ENCODE peak calls at places on chromosomes 12 and 14, in six cellular contexts. C, L, S, E, Y and N are unnamed samples.

GRCh38 chr12:66329941-66330340 is 27.6 kb downstream of the HELB start:
- DNase-seq in Y (no peak), S (no peak), C (no peak), E (no peak), L (no peak), N (no peak)

GRCh38 chr12:53489242-53489915 is 9.9 kb downstream of the MAP3K12 start:
- DNase-seq in C (no peak), Y (no peak), L (no peak), S (no peak), E (no peak), N (no peak)

GRCh38 chr14:21498540-21499526 is 12.3 kb downstream of the METTL3 start:
- DNase-seq in L (no peak), E (no peak), Y (peak; percentile 62), C (peak; percentile 46), S (peak; percentile 39), N (no peak)

GRCh38 chr14:26478967-26479366 is 118.9 kb downstream of the NOVA1 start:
- DNase-seq in S (no peak), Y (no peak), L (no peak), C (no peak), E (no peak), N (no peak)

GRCh38 chr14:55749201-55749812 is 169.3 kb downstream of the KTN1 start:
- DNase-seq in Y (peak; percentile 71), L (no peak), E (no peak), C (no peak), S (no peak), N (no peak)

GRCh38 chr14:93712838-93713724 is 75.2 kb downstream of the PRIMA1 start:
- DNase-seq in C (no peak), Y (no peak), L (no peak), E (no peak), S (no peak), N (no peak)

GRCh38 chr12:49507139-49507538 is 31.7 kb upstream of the KCNH3 start:
- DNase-seq in L (no peak), C (no peak), Y (no peak), E (no peak), S (peak; percentile 95), N (no peak)

GRCh38 chr12:508795-509194 is 49.1 kb downstream of the B4GALNT3 start:
- DNase-seq in L (no peak), S (no peak), Y (no peak), E (peak; percentile 57), C (no peak), N (no peak)

GRCh38 chr12:107549786-107550480 is 135.7 kb upstream of the PWP1 start:
- DNase-seq in C (no peak), E (no peak), Y (no peak), S (no peak), L (no peak), N (no peak)

GRCh38 chr12:52316290-52316689 is 4.9 kb downstream of the KRT83 start:
- DNase-seq in Y (no peak), S (no peak), L (no peak), C (no peak), E (no peak), N (no peak)

GRCh38 chr12:46365951-46366379 is 6.6 kb downstream of the SLC38A2 start:
- DNase-seq in S (no peak), Y (no peak), E (no peak), C (no peak), L (no peak), N (no peak)

GRCh38 chr14:104400355-104400754 is 179.2 kb upstream of the C14orf180 start:
- DNase-seq in S (no peak), E (no peak), Y (no peak), L (no peak), C (no peak), N (peak; percentile 56)

GRCh38 chr14:54625158-54625557 is 58.2 kb downstream of the SAMD4A start:
- DNase-seq in C (no peak), Y (peak; percentile 7), S (no peak), L (no peak), E (no peak), N (no peak)

GRCh38 chr12:55736780-55737580 is 5.9 kb upstream of the GDF11 start:
- DNase-seq in C (peak; percentile 59), S (peak; percentile 72), Y (peak; percentile 78), E (peak; percentile 85), L (peak; percentile 35), N (no peak)

GRCh38 chr12:98352218-98352811 is 163.1 kb upstream of the TMPO start:
- DNase-seq in E (no peak), S (peak; percentile 83), Y (no peak), L (no peak), C (no peak), N (no peak)

GRCh38 chr14:65486856-65487255 is 74.3 kb downstream of the FUT8 start:
- DNase-seq in Y (no peak), S (peak; percentile 34), E (no peak), C (no peak), L (no peak), N (no peak)

DNA sequence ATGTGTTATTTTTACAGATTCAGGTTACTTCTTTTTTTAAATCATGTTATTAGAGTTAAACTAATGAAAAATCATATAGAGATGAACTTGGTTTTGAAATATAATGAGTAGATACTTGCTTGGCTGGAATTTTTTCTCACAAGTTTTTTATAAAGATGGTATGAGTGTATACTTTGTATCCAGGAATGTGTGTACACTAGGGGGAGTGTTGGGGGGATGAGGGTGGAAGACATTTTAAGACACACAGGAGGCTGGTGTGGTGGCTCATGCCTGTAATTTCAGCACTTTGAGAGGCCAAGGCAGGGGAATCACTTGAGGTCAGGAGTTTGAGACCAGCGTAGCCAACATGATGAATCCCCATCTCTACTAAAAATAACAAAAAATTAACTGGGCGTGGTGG is 23.2 kb downstream of the PPM1A start:
- DNase-seq in L (no peak), Y (no peak), C (no peak), E (no peak), S (no peak), N (no peak)
- TF ChIP-seq CTCF in L (no peak), Y (no peak), C (no peak), E (no peak), S (peak; percentile 17), N (no peak)

GRCh38 chr12:51171884-51172514 is 936 bp downstream of the TFCP2 start:
- DNase-seq in Y (peak; percentile 54), L (no peak), C (peak; percentile 39), E (peak; percentile 27), S (no peak), N (no peak)

GRCh38 chr12:51177897-51178296 is 5.0 kb upstream of the TFCP2 start:
- DNase-seq in L (no peak), S (no peak), Y (no peak), E (no peak), C (no peak), N (no peak)

GRCh38 chr12:51174501-51174900 is 1.6 kb upstream of the TFCP2 start:
- DNase-seq in S (no peak), Y (no peak), L (no peak), E (no peak), C (no peak), N (no peak)

GRCh38 chr12:51172515-51173431 is at the start of gene TFCP2:
- DNase-seq in C (peak; percentile 96), E (peak; percentile 98), Y (peak; percentile 99), S (peak; percentile 93), L (peak; percentile 91), N (peak; percentile 95)
- TF ChIP-seq CTCF in C (no peak), E (no peak), Y (no peak), S (no peak), L (no peak), N (no peak)

DNA sequence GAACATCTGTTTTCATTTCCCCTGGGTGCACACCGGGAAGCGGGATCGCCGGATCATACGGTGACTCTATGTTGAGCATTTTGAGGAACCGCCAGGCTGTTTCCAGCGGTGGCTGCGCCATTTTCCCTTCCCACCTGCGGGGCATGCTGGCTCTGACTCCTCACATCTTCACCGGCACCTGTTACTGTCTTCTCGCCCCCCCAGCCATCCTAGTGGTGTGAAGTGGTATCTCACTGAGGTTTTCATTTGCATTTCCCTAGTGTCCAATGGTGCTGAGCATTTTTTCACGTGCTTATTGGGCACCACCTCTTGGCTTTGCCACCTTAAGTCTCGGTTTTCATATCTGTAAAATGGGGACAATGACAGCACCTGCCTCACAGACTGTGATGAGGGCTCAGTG is 44.1 kb upstream of the EML1 start:
- DNase-seq in Y (no peak), S (no peak), C (no peak), L (no peak), E (no peak), N (no peak)
- TF ChIP-seq CTCF in Y (peak; percentile 7), S (peak; percentile 59), C (no peak), L (no peak), E (no peak), N (peak; percentile 63)

GRCh38 chr14:71682337-71682736 is 249.9 kb upstream of the RGS6 start:
- DNase-seq in L (no peak), Y (no peak), C (no peak), E (no peak), S (no peak), N (no peak)
- TF ChIP-seq CTCF in L (no peak), Y (no peak), C (no peak), E (no peak), S (no peak), N (no peak)

DNA sequence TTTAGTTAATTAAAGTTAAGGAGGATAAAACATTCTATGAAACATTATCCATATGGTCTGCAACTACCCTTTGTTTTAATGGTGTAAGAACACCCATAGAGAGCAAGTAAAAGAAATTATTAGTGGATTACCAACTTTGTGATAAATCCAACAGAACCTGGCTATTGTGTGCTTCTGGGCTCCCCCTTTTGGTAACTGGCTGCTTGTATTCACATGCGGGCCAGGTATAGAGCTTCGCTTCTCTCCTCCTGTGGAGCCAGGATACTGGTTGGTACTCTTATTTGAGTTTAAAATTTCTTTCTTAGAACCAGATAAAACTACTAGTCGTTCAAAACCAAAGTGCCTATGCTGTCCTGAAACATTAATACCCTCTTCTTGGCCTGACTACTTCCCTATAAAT is 81.0 kb downstream of the PTPRR start:
- DNase-seq in Y (no peak), C (no peak), S (no peak), L (no peak), E (no peak), N (no peak)
- TF ChIP-seq CTCF in Y (no peak), C (no peak), S (no peak), L (no peak), E (no peak), N (no peak)

GRCh38 chr14:75976838-75977237 is 5.0 kb downstream of the TGFB3 start:
- DNase-seq in C (no peak), E (no peak), L (no peak), S (no peak), Y (no peak), N (no peak)
- TF ChIP-seq CTCF in C (no peak), E (no peak), L (no peak), S (no peak), Y (no peak), N (no peak)

GRCh38 chr12:113868365-113868764 is 97.8 kb downstream of the RBM19 start:
- DNase-seq in L (no peak), S (no peak), E (no peak), C (no peak), Y (no peak), N (no peak)

GRCh38 chr12:113866496-113866895 is 99.6 kb downstream of the RBM19 start:
- DNase-seq in E (no peak), C (no peak), Y (no peak), S (no peak), L (no peak), N (no peak)

GRCh38 chr12:113870035-113870434 is 96.1 kb downstream of the RBM19 start:
- DNase-seq in E (no peak), Y (no peak), S (no peak), L (no peak), C (no peak), N (no peak)

GRCh38 chr12:113870890-113871289 is 95.2 kb downstream of the RBM19 start:
- DNase-seq in E (no peak), S (no peak), L (no peak), Y (no peak), C (no peak), N (no peak)

GRCh38 chr12:113867258-113867657 is 98.9 kb downstream of the RBM19 start:
- DNase-seq in Y (no peak), S (peak; percentile 37), L (no peak), E (no peak), C (no peak), N (no peak)
- TF ChIP-seq CTCF in Y (peak; percentile 51), S (peak; percentile 78), L (no peak), E (no peak), C (no peak), N (peak; percentile 70)